ENCODE peak calls at places on chromosomes 6 and 20, in four cellular contexts. One of them, this sample, is unnamed.
A peak's percentile ranks its signal among the peaks of the same experiment; 100 is the strongest.

GRCh38 chr6:22666021-22666420 is 96.7 kb downstream of the HDGFL1 start:
- DNase-seq in upper lobe of left lung: no peak
- DNase-seq in Panc1: no peak
- DNase-seq in stomach: no peak
- DNase-seq in this sample: no peak

GRCh38 chr20:6051505-6051904 is 2.4 kb downstream of the LRRN4 start:
- DNase-seq in upper lobe of left lung: no peak
- DNase-seq in Panc1: no peak
- DNase-seq in stomach: no peak
- DNase-seq in this sample: no peak

GRCh38 chr6:36577298-36577697 is 16.9 kb upstream of the SRSF3 start:
- DNase-seq in upper lobe of left lung: no peak
- DNase-seq in Panc1: no peak
- DNase-seq in stomach: no peak
- DNase-seq in this sample: peak; percentile 33

GRCh38 chr6:163745566-163746400 is 331.3 kb downstream of the QKI start:
- DNase-seq in upper lobe of left lung: no peak
- DNase-seq in Panc1: peak; percentile 10
- DNase-seq in stomach: no peak
- DNase-seq in this sample: no peak

GRCh38 chr6:39280247-39280731 is 33.9 kb downstream of the KCNK17 start:
- DNase-seq in upper lobe of left lung: peak; percentile 58
- DNase-seq in Panc1: no peak
- DNase-seq in stomach: peak; percentile 60
- DNase-seq in this sample: peak; percentile 69

GRCh38 chr6:116881236-116881635 is 4.2 kb downstream of the RFX6 start:
- DNase-seq in upper lobe of left lung: no peak
- DNase-seq in Panc1: no peak
- DNase-seq in stomach: no peak
- DNase-seq in this sample: peak; percentile 7

GRCh38 chr20:40741507-40742106 is 52.6 kb upstream of the MAFB start:
- DNase-seq in upper lobe of left lung: no peak
- DNase-seq in Panc1: peak; percentile 25
- DNase-seq in stomach: peak; percentile 67
- DNase-seq in this sample: peak; percentile 56

GRCh38 chr20:58888521-58889333 is 36.2 kb downstream of the GNAS start:
- DNase-seq in upper lobe of left lung: peak; percentile 97
- DNase-seq in Panc1: no peak
- DNase-seq in stomach: peak; percentile 82
- DNase-seq in this sample: no peak

GRCh38 chr20:22312744-22313346 is 271.5 kb downstream of the FOXA2 start:
- DNase-seq in upper lobe of left lung: no peak
- DNase-seq in Panc1: peak; percentile 8
- DNase-seq in stomach: peak; percentile 31
- DNase-seq in this sample: peak; percentile 23

GRCh38 chr6:107622269-107622668 is 132.4 kb downstream of the SOBP start:
- DNase-seq in upper lobe of left lung: no peak
- DNase-seq in Panc1: no peak
- DNase-seq in stomach: no peak
- DNase-seq in this sample: no peak

GRCh38 chr6:25052181-25052580 is 116.4 kb upstream of the RIPOR2 start:
- DNase-seq in upper lobe of left lung: no peak
- DNase-seq in Panc1: no peak
- DNase-seq in stomach: no peak
- DNase-seq in this sample: no peak

GRCh38 chr6:166046232-166046631 is 121.4 kb downstream of the TBXT start:
- DNase-seq in upper lobe of left lung: no peak
- DNase-seq in Panc1: no peak
- DNase-seq in stomach: no peak
- DNase-seq in this sample: no peak

GRCh38 chr6:75234126-75234865 is 9.3 kb downstream of the COX7A2 start:
- DNase-seq in upper lobe of left lung: no peak
- DNase-seq in Panc1: no peak
- DNase-seq in stomach: no peak
- DNase-seq in this sample: no peak

GRCh38 chr20:56483970-56484369 is 15.5 kb downstream of the RTF2 start:
- DNase-seq in upper lobe of left lung: no peak
- DNase-seq in Panc1: no peak
- DNase-seq in stomach: no peak
- DNase-seq in this sample: no peak

GRCh38 chr20:40397483-40397882 is 291.6 kb downstream of the MAFB start:
- DNase-seq in upper lobe of left lung: no peak
- DNase-seq in Panc1: no peak
- DNase-seq in stomach: no peak
- DNase-seq in this sample: no peak

GRCh38 chr6:111057074-111057752 is 30.1 kb upstream of the SLC16A10 start:
- DNase-seq in upper lobe of left lung: no peak
- DNase-seq in Panc1: peak; percentile 47
- DNase-seq in stomach: peak; percentile 36
- DNase-seq in this sample: peak; percentile 50

GRCh38 chr6:75217203-75217602 is 11.3 kb upstream of the COL12A1 start:
- DNase-seq in upper lobe of left lung: no peak
- DNase-seq in Panc1: no peak
- DNase-seq in stomach: no peak
- DNase-seq in this sample: no peak

GRCh38 chr6:122628714-122629113 is 18.5 kb downstream of the PKIB start:
- DNase-seq in upper lobe of left lung: no peak
- DNase-seq in Panc1: no peak
- DNase-seq in stomach: no peak
- DNase-seq in this sample: no peak

GRCh38 chr6:106858653-106859092 is 115.9 kb downstream of the CD24 start:
- DNase-seq in upper lobe of left lung: no peak
- DNase-seq in Panc1: no peak
- DNase-seq in stomach: no peak
- DNase-seq in this sample: no peak

GRCh38 chr20:49696594-49696993 is 17.1 kb downstream of the B4GALT5 start:
- DNase-seq in upper lobe of left lung: no peak
- DNase-seq in Panc1: no peak
- DNase-seq in stomach: no peak
- DNase-seq in this sample: no peak

GRCh38 chr6:2658788-2659187 is 91.9 kb downstream of the MYLK4 start:
- DNase-seq in upper lobe of left lung: no peak
- DNase-seq in Panc1: no peak
- DNase-seq in stomach: no peak
- DNase-seq in this sample: peak; percentile 10

GRCh38 chr6:1057490-1058135 is 254.3 kb upstream of the FOXQ1 start:
- DNase-seq in upper lobe of left lung: no peak
- DNase-seq in Panc1: no peak
- DNase-seq in stomach: no peak
- DNase-seq in this sample: no peak

GRCh38 chr6:122871079-122871478 is 82.0 kb downstream of the SMPDL3A start:
- DNase-seq in upper lobe of left lung: no peak
- DNase-seq in Panc1: no peak
- DNase-seq in stomach: no peak
- DNase-seq in this sample: no peak

GRCh38 chr20:44089987-44090674 is 96.9 kb downstream of the JPH2 start:
- DNase-seq in upper lobe of left lung: no peak
- DNase-seq in Panc1: no peak
- DNase-seq in stomach: no peak
- DNase-seq in this sample: peak; percentile 61

GRCh38 chr20:50560867-50561266 is 50.7 kb downstream of the PTPN1 start:
- DNase-seq in upper lobe of left lung: no peak
- DNase-seq in Panc1: no peak
- DNase-seq in stomach: no peak
- DNase-seq in this sample: no peak

GRCh38 chr20:9100721-9101120 is 31.8 kb downstream of the PLCB4 start:
- DNase-seq in upper lobe of left lung: no peak
- DNase-seq in Panc1: no peak
- DNase-seq in stomach: no peak
- DNase-seq in this sample: no peak

GRCh38 chr6:40789143-40789764 is 202.1 kb upstream of the LRFN2 start:
- DNase-seq in upper lobe of left lung: no peak
- DNase-seq in Panc1: no peak
- DNase-seq in stomach: no peak
- DNase-seq in this sample: no peak

GRCh38 chr6:166626177-166627038 is 643 bp downstream of the RPS6KA2 start:
- DNase-seq in upper lobe of left lung: peak; percentile 88
- DNase-seq in Panc1: no peak
- DNase-seq in stomach: peak; percentile 48
- DNase-seq in this sample: no peak

GRCh38 chr6:44261581-44261980 is 3.8 kb downstream of the NFKBIE start:
- DNase-seq in upper lobe of left lung: peak; percentile 53
- DNase-seq in Panc1: no peak
- DNase-seq in stomach: no peak
- DNase-seq in this sample: no peak
- TF ChIP-seq POLR2AphosphoS5 in upper lobe of left lung: no peak
- TF ChIP-seq POLR2AphosphoS5 in Panc1: no peak
- TF ChIP-seq POLR2AphosphoS5 in stomach: no peak
- TF ChIP-seq POLR2AphosphoS5 in this sample: no peak

DNA sequence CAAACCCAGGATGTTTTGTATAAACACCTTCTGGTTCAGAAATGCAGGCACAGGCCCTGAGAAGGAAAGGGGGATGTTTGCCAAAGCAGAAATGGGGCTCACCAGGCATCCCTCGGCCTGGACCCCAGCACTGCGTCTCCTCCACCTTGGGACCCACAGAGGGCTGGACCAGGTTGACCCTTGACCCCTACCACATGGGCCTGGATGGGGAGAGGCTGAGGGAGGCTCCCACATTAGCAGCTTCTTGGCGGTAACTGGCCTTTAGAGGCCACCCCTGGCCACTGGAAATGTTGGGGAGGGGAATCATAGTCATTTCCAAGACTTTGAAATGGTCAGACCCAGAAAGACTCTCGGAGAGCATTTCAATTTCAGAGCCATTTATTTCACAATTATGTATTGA is 1.9 kb upstream of the PDRG1 start:
- DNase-seq in upper lobe of left lung: no peak
- DNase-seq in Panc1: no peak
- DNase-seq in stomach: no peak
- DNase-seq in this sample: no peak
- H3K27ac ChIP-seq in upper lobe of left lung: no peak overlapping the region
- H3K27ac ChIP-seq in Panc1: peak overlapping the region; percentile 64
- H3K27ac ChIP-seq in stomach: no peak overlapping the region
- H3K27ac ChIP-seq in this sample: no peak overlapping the region

GRCh38 chr6:11374036-11375010 is 141.9 kb upstream of the NEDD9 start:
- DNase-seq in upper lobe of left lung: no peak
- DNase-seq in Panc1: no peak
- DNase-seq in stomach: no peak
- DNase-seq in this sample: no peak
- TF ChIP-seq POLR2AphosphoS5 in upper lobe of left lung: no peak
- TF ChIP-seq POLR2AphosphoS5 in Panc1: no peak
- TF ChIP-seq POLR2AphosphoS5 in stomach: no peak
- TF ChIP-seq POLR2AphosphoS5 in this sample: no peak

GRCh38 chr6:141829566-141829965 is 303.2 kb upstream of the GJE1 start:
- DNase-seq in upper lobe of left lung: no peak
- DNase-seq in Panc1: no peak
- DNase-seq in stomach: no peak
- DNase-seq in this sample: no peak
- H3K27ac ChIP-seq in upper lobe of left lung: no peak overlapping the region
- H3K27ac ChIP-seq in Panc1: no peak overlapping the region
- H3K27ac ChIP-seq in stomach: no peak overlapping the region
- H3K27ac ChIP-seq in this sample: no peak overlapping the region

GRCh38 chr6:112205521-112206458 is 48.6 kb downstream of the LAMA4 start:
- DNase-seq in upper lobe of left lung: no peak
- DNase-seq in Panc1: no peak
- DNase-seq in stomach: no peak
- DNase-seq in this sample: no peak
- TF ChIP-seq POLR2AphosphoS5 in upper lobe of left lung: no peak
- TF ChIP-seq POLR2AphosphoS5 in Panc1: no peak
- TF ChIP-seq POLR2AphosphoS5 in stomach: no peak
- TF ChIP-seq POLR2AphosphoS5 in this sample: no peak

GRCh38 chr6:45557454-45557853 is 179.7 kb upstream of the SUPT3H start:
- DNase-seq in upper lobe of left lung: no peak
- DNase-seq in Panc1: no peak
- DNase-seq in stomach: no peak
- DNase-seq in this sample: no peak
- H3K27ac ChIP-seq in upper lobe of left lung: no peak overlapping the region
- H3K27ac ChIP-seq in Panc1: no peak overlapping the region
- H3K27ac ChIP-seq in stomach: peak overlapping the region; percentile 63
- H3K27ac ChIP-seq in this sample: no peak overlapping the region

GRCh38 chr6:100392423-100392822 is 72.3 kb downstream of the SIM1 start:
- DNase-seq in upper lobe of left lung: no peak
- DNase-seq in Panc1: no peak
- DNase-seq in stomach: no peak
- DNase-seq in this sample: no peak

GRCh38 chr6:100393493-100393892 is 71.2 kb downstream of the SIM1 start:
- DNase-seq in upper lobe of left lung: peak; percentile 61
- DNase-seq in Panc1: no peak
- DNase-seq in stomach: no peak
- DNase-seq in this sample: no peak

GRCh38 chr6:100388868-100389519 is 75.7 kb downstream of the SIM1 start:
- DNase-seq in upper lobe of left lung: no peak
- DNase-seq in Panc1: no peak
- DNase-seq in stomach: no peak
- DNase-seq in this sample: no peak
- TF ChIP-seq POLR2AphosphoS5 in upper lobe of left lung: no peak
- TF ChIP-seq POLR2AphosphoS5 in Panc1: no peak
- TF ChIP-seq POLR2AphosphoS5 in stomach: no peak
- TF ChIP-seq POLR2AphosphoS5 in this sample: no peak

DNA sequence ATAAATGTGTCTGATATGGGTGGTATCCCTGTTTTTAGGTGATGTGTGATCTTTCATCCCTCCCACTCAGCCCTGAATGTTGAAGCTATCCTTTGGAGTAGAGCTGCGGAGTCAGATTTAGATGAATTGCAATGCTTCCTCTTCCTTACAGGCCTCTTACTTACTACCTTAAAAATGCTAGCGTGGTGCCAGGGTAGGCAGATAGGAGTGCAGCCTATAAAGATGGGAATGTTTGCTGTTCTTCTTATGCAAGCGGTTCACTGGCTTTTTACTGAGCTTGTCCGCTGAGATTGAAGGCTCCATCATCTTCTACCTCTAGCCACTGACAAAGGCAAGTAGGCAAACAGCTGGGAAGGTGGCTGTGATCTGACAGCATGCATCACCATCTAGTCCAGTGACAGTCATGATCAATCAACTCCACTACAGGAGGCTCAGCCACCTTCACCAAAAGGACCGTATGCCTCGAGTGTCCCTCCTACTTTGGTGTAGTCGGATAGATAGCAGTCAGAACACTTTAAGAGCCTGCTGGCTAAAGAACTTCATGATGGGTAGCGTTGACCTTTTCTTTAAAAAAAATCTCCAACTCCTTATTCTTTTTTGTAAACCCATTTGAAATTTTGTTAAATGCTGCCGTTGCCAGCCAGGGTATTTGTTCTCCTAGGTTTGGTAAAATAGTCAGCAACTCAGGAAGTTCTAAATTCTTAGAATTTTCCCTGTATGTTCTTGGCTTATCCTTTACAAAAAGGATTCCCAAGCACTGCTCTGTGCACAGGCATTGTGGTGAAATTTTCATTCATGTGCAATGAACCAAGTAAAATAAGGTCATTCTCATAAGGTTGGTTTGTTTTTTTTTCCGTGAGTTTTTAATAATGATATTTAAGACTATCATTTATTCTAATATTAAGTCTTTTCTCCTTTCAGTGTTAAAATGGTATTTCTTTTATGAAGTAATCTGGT is 169.6 kb downstream of the MTHFD1L start:
- DNase-seq in upper lobe of left lung: no peak
- DNase-seq in Panc1: no peak
- DNase-seq in stomach: no peak
- DNase-seq in this sample: no peak
- H3K27ac ChIP-seq in upper lobe of left lung: peak overlapping the region; percentile 61
- H3K27ac ChIP-seq in Panc1: peak overlapping the region; percentile 8
- H3K27ac ChIP-seq in stomach: peak overlapping the region; percentile 56
- H3K27ac ChIP-seq in this sample: peak overlapping the region; percentile 91

GRCh38 chr6:147211831-147212230 is 7.6 kb downstream of the STXBP5 start:
- DNase-seq in upper lobe of left lung: no peak
- DNase-seq in Panc1: no peak
- DNase-seq in stomach: no peak
- DNase-seq in this sample: no peak
- TF ChIP-seq POLR2AphosphoS5 in upper lobe of left lung: no peak
- TF ChIP-seq POLR2AphosphoS5 in Panc1: no peak
- TF ChIP-seq POLR2AphosphoS5 in stomach: no peak
- TF ChIP-seq POLR2AphosphoS5 in this sample: no peak

GRCh38 chr20:63015665-63016361 is 9.0 kb upstream of the BHLHE23 start:
- DNase-seq in upper lobe of left lung: no peak
- DNase-seq in Panc1: no peak
- DNase-seq in stomach: no peak
- DNase-seq in this sample: no peak
- H3K27ac ChIP-seq in upper lobe of left lung: no peak overlapping the region
- H3K27ac ChIP-seq in Panc1: no peak overlapping the region
- H3K27ac ChIP-seq in stomach: no peak overlapping the region
- H3K27ac ChIP-seq in this sample: no peak overlapping the region

This sample was measured in HCT116.